ENCODE peak calls at places on chromosomes 5 and 9, in nine cellular contexts. W is H7; Q is cardiac fibroblast; V is pulmonary artery endothelial cell; P is fibroblast of lung; R is Calu3; S is KG1; L is GM12864; H is naive thymus-derived CD4-positive, alpha-beta T cell. J is an unnamed sample.

GRCh38 chr9:115986508-115986907 is 167.1 kb upstream of the PAPPA start:
- DNase-seq in H (no peak), Q (no peak), R (no peak), L (no peak), W (no peak), V (no peak), S (no peak), P (no peak), J (no peak)

GRCh38 chr5:58317009-58317408 is 142.9 kb downstream of the PLK2 start:
- DNase-seq in W (no peak), R (no peak), H (no peak), L (no peak), V (no peak), P (no peak), Q (peak; percentile 12), S (no peak), J (no peak)

GRCh38 chr5:181088289-181088688 is 42.7 kb downstream of the OR2V1 start:
- DNase-seq in S (no peak), W (peak; percentile 59), P (no peak), Q (no peak), H (no peak), V (no peak), L (no peak), R (no peak), J (no peak)

GRCh38 chr9:123111427-123111826 is 78.0 kb downstream of the GPR21 start:
- DNase-seq in P (no peak), H (no peak), W (no peak), V (no peak), S (no peak), L (no peak), Q (no peak), R (no peak), J (no peak)

GRCh38 chr5:28403846-28404245 is 1365.5 kb upstream of the CDH9 start:
- DNase-seq in W (peak; percentile 27), H (no peak), V (no peak), P (peak; percentile 74), Q (no peak), L (no peak), S (no peak), R (peak; percentile 7), J (no peak)

GRCh38 chr5:1785984-1786383 is 13.7 kb downstream of the MRPL36 start:
- DNase-seq in W (peak; percentile 30), S (no peak), P (no peak), H (no peak), L (no peak), R (no peak), V (no peak), Q (no peak), J (no peak)

GRCh38 chr9:127521919-127522304 is 70.6 kb downstream of the LRSAM1 start:
- DNase-seq in Q (no peak), H (no peak), W (no peak), R (peak; percentile 87), P (no peak), L (no peak), S (no peak), V (no peak), J (no peak)

GRCh38 chr9:17491780-17492179 is 87.1 kb upstream of the SH3GL2 start:
- DNase-seq in V (no peak), W (no peak), S (no peak), Q (no peak), P (no peak), R (no peak), H (no peak), L (no peak), J (no peak)

GRCh38 chr9:27664136-27664819 is 91.0 kb upstream of the C9orf72 start:
- DNase-seq in W (no peak), R (no peak), S (no peak), P (no peak), V (no peak), Q (no peak), H (no peak), L (no peak), J (no peak)

GRCh38 chr9:137670391-137671195 is 51.8 kb downstream of the EHMT1 start:
- DNase-seq in V (no peak), L (no peak), W (peak; percentile 65), P (no peak), H (no peak), R (peak; percentile 61), S (no peak), Q (no peak), J (no peak)

GRCh38 chr9:89449261-89449671 is 48.6 kb downstream of the SEMA4D start:
- DNase-seq in L (no peak), R (no peak), P (no peak), Q (no peak), W (no peak), S (no peak), V (no peak), H (no peak), J (no peak)

GRCh38 chr9:70133253-70134208 is 89.9 kb downstream of the MAMDC2 start:
- DNase-seq in W (no peak), R (no peak), Q (no peak), P (peak; percentile 46), H (no peak), S (no peak), L (no peak), V (no peak), J (no peak)

GRCh38 chr9:121574771-121575519 is 75.3 kb upstream of the GGTA1 start:
- DNase-seq in H (no peak), R (no peak), P (no peak), W (peak; percentile 56), L (no peak), S (no peak), Q (no peak), V (no peak), J (no peak)

GRCh38 chr9:12166511-12166910 is 526.7 kb upstream of the TYRP1 start:
- DNase-seq in P (no peak), V (no peak), R (no peak), Q (no peak), L (no peak), H (no peak), W (no peak), S (no peak), J (no peak)

GRCh38 chr9:121781701-121782464 is 130.4 kb downstream of the DAB2IP start:
- DNase-seq in R (no peak), W (no peak), H (no peak), L (no peak), S (no peak), V (no peak), P (no peak), Q (no peak), J (no peak)

GRCh38 chr5:178196986-178197385 is 7.3 kb upstream of the HNRNPAB start:
- DNase-seq in H (no peak), S (no peak), P (no peak), W (peak; percentile 72), R (no peak), L (no peak), V (no peak), Q (no peak), J (no peak)

GRCh38 chr5:143581649-143582048 is 178.2 kb upstream of the NR3C1 start:
- DNase-seq in Q (no peak), R (no peak), S (no peak), P (no peak), L (no peak), W (no peak), H (no peak), V (no peak), J (no peak)

GRCh38 chr9:76423216-76424177 is 29.3 kb upstream of the RFK start:
- DNase-seq in Q (no peak), V (no peak), P (no peak), R (no peak), L (no peak), W (no peak), S (no peak), H (no peak), J (no peak)

GRCh38 chr5:180670586-180671359 is 21.4 kb upstream of the FLT4 start:
- DNase-seq in V (no peak), S (no peak), P (peak; percentile 40), W (peak; percentile 75), R (peak; percentile 75), H (peak; percentile 52), Q (peak; percentile 59), L (peak; percentile 19), J (peak; percentile 3)

GRCh38 chr9:2018764-2019548 is 3.8 kb downstream of the SMARCA2 start:
- DNase-seq in Q (no peak), W (peak; percentile 43), L (no peak), R (no peak), S (no peak), H (peak; percentile 59), V (no peak), P (no peak), J (no peak)

GRCh38 chr5:34522599-34523381 is 133.3 kb upstream of the RAI14 start:
- DNase-seq in L (peak; percentile 56), W (peak; percentile 81), Q (peak; percentile 92), V (peak; percentile 85), R (peak; percentile 73), P (peak; percentile 85), H (peak; percentile 47), S (peak; percentile 37), J (peak; percentile 78)

GRCh38 chr9:125787715-125788114 is 40.5 kb downstream of the PBX3 start:
- DNase-seq in H (no peak), S (no peak), L (no peak), W (no peak), V (no peak), Q (no peak), P (no peak), R (no peak), J (no peak)

GRCh38 chr9:108663381-108663876 is 192.4 kb downstream of the ACTL7B start:
- DNase-seq in L (no peak), Q (no peak), P (peak; percentile 46), R (no peak), S (no peak), W (no peak), H (no peak), V (no peak), J (no peak)

GRCh38 chr9:93290495-93291434 is 106.8 kb downstream of the WNK2 start:
- DNase-seq in V (no peak), H (no peak), W (peak; percentile 67), R (no peak), Q (no peak), S (no peak), L (no peak), P (no peak), J (no peak)

GRCh38 chr9:86410281-86410680 is 56.1 kb upstream of the TUT7 start:
- DNase-seq in L (no peak), H (no peak), Q (no peak), W (peak; percentile 43), P (no peak), S (no peak), V (no peak), R (no peak), J (no peak)

GRCh38 chr9:7402704-7403389 is 396.7 kb downstream of the DMAC1 start:
- DNase-seq in Q (no peak), P (peak; percentile 7), S (no peak), H (no peak), V (no peak), W (peak; percentile 33), R (no peak), L (no peak), J (no peak)

J was measured in HS-27A.